ENCODE peak calls at places on chromosomes 3 and 15, in seven cellular contexts. U, I, N, P, K, L and D are unnamed samples.
A peak's percentile ranks its signal among the peaks of the same experiment; 100 is the strongest.

GRCh38 chr3:65439641-65440040 is 599.1 kb downstream of the MAGI1 start:
- DNase-seq in U (peak; percentile 68), I (peak; percentile 60), N (peak; percentile 6), P (peak; percentile 32), K (no peak), L (peak; percentile 59), D (peak; percentile 69)

GRCh38 chr15:37076543-37076942 is 23.8 kb downstream of the MEIS2 start:
- DNase-seq in U (no peak), I (no peak), N (no peak), P (no peak), K (no peak), L (no peak), D (no peak)

GRCh38 chr3:123559040-123559861 is 25.6 kb downstream of the HACD2 start:
- DNase-seq in U (peak; percentile 41), I (peak; percentile 54), N (peak; percentile 40), P (peak; percentile 39), K (no peak), L (no peak), D (peak; percentile 25)

GRCh38 chr3:127068871-127069270 is 86.0 kb downstream of the PLXNA1 start:
- DNase-seq in U (no peak), I (no peak), N (no peak), P (no peak), K (no peak), L (no peak), D (no peak)

GRCh38 chr3:160132226-160132625 is 93.0 kb upstream of the C3orf80 start:
- DNase-seq in U (no peak), I (no peak), N (no peak), P (no peak), K (no peak), L (no peak), D (no peak)

GRCh38 chr3:44337253-44337652 is 1.3 kb upstream of the TCAIM start:
- DNase-seq in U (peak; percentile 21), I (no peak), N (no peak), P (no peak), K (no peak), L (no peak), D (peak; percentile 49)

GRCh38 chr15:82992436-82992835 is 6.4 kb downstream of the RAMAC start:
- DNase-seq in U (no peak), I (no peak), N (no peak), P (no peak), K (no peak), L (no peak), D (no peak)

GRCh38 chr15:77402740-77403379 is 17.0 kb downstream of the PEAK1 start:
- DNase-seq in U (no peak), I (no peak), N (no peak), P (no peak), K (no peak), L (no peak), D (no peak)

GRCh38 chr15:90994059-90994416 is 297 bp downstream of the PRC1 start:
- DNase-seq in U (peak; percentile 44), I (peak; percentile 62), N (no peak), P (no peak), K (no peak), L (no peak), D (no peak)

GRCh38 chr3:63294332-63294731 is 16.2 kb downstream of the SYNPR start:
- DNase-seq in U (no peak), I (no peak), N (no peak), P (no peak), K (no peak), L (no peak), D (no peak)

GRCh38 chr15:24862726-24863521 is 91.9 kb upstream of the SNRPN start:
- DNase-seq in U (no peak), I (no peak), N (no peak), P (no peak), K (no peak), L (no peak), D (no peak)

GRCh38 chr15:36798366-36798765 is 218.9 kb downstream of the CDIN1 start:
- DNase-seq in U (no peak), I (no peak), N (no peak), P (no peak), K (no peak), L (no peak), D (no peak)

DNA sequence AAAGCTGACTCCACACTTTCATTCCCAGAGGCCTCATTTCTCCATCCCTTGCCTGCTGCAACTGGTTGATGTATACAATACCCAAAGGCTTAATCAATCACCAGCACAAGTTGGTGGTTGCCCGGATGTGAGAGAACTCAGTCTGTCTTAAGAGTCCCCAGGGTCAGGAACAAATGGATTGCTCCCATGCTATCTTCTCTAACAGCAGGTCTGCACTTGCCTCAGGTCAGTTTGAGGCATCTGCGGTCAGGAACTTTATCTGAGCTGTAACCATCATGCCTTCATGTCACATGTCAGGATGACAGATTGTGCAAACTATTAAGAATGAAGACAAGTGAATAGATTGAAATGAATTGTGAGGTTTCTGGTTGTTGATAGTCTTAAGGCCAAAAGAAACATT is 56.1 kb downstream of the BFSP2 start:
- DNase-seq in U (peak; percentile 17), I (no peak), N (no peak), P (no peak), K (no peak), L (no peak), D (peak; percentile 79)
- TF ChIP-seq JUND in U (no peak), I (no peak), N (no peak), P (no peak), K (no peak), L (no peak), D (peak; percentile 70)

DNA sequence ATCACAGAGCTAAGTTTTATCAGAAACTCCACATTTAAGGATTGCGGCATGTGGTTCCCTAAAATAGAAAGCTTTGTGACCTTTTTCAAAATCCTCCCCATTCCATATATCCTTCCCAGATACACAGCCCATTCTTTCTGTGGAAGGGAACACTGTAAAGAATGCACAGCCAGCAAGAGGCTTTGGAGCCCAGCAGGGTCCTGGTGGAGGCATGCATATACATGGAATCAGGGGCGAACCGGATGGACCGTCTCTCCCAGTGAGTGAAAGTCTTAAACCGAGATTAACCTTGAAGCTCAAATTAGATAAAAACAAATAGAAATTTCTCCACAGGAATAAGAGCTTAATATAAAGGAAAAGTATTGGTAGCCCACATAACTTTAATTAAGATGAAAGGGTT is 436.2 kb upstream of the MDFIC2 start:
- DNase-seq in U (no peak), I (no peak), N (no peak), P (no peak), K (no peak), L (no peak), D (no peak)
- TF ChIP-seq JUND in U (no peak), I (no peak), N (no peak), P (no peak), K (no peak), L (no peak), D (no peak)

GRCh38 chr15:43879386-43880355 is 52.9 kb downstream of the WDR76 start:
- DNase-seq in U (no peak), I (no peak), N (no peak), P (no peak), K (no peak), L (no peak), D (no peak)

GRCh38 chr15:43878466-43878865 is 51.7 kb downstream of the WDR76 start:
- DNase-seq in U (no peak), I (no peak), N (no peak), P (no peak), K (no peak), L (no peak), D (no peak)

GRCh38 chr15:43880406-43881184 is 53.8 kb downstream of the WDR76 start:
- DNase-seq in U (no peak), I (no peak), N (no peak), P (no peak), K (no peak), L (no peak), D (no peak)

GRCh38 chr15:43883571-43883970 is 56.8 kb downstream of the WDR76 start:
- DNase-seq in U (no peak), I (no peak), N (no peak), P (no peak), K (no peak), L (no peak), D (no peak)

DNA sequence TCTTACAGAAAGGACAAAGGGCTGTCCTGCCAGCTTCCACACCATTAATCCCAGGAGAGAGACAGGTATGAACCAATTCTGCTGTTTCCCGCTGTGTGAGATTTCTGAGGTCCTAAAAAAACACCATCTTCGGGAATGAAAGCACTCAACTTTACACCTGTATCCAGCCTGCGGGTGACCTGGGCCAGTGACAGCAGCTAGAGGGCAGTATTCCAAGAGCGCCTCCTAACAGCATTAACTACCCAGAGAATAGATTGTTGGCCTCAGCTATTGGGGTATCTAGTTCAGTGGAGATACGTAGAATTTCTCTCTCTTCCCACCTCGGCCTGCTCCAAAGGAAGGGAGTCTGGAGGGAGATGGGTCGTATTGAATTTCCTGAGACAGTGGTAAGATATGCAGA is 55.1 kb downstream of the WDR76 start:
- DNase-seq in U (no peak), I (no peak), N (no peak), P (no peak), K (no peak), L (peak; percentile 67), D (no peak)
- TF ChIP-seq JUND in U (no peak), I (no peak), N (no peak), P (no peak), K (no peak), L (no peak), D (no peak)

GRCh38 chr3:67171841-67172240 is 173.7 kb downstream of the KBTBD8 start:
- DNase-seq in U (no peak), I (no peak), N (no peak), P (no peak), K (no peak), L (no peak), D (no peak)

DNA sequence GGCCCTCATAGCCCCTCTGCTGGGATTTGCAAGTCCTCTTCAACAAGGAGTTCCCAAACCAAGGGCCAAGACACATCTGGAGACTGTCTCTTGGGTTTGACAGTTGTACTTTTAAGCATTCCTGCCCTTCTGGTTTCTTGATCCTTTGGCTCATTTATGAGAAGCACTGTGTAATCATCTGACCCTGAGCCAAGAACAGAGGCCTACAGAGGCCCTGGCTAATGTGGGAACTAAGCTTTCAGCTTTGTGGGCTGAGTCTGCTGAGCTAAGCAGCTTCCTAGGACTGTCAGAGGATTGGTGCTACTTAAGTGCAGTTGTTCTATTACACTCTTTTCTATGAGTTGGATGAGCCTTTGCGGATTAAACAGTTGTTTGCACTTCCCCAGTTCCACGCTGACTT is 178.3 kb downstream of the KBTBD8 start:
- DNase-seq in U (no peak), I (no peak), N (no peak), P (no peak), K (no peak), L (no peak), D (no peak)
- TF ChIP-seq JUND in U (no peak), I (no peak), N (no peak), P (no peak), K (no peak), L (no peak), D (no peak)